ENCODE peak calls at places on chromosomes 13 and 19, in six cellular contexts. B is NCI-H2081; L is fibroblast of pulmonary artery; I is bronchial epithelial cell; C is choroid plexus epithelial cell; P is effector CD4-positive, alpha-beta T cell. E is an unnamed sample.

GRCh38 chr13:92463134-92463533 is 763.5 kb upstream of the GPC6 start:
- DNase-seq in B (peak; percentile 93), L (no peak), I (no peak), C (no peak), P (no peak), E (no peak)

GRCh38 chr13:112958127-112958989 is 10.7 kb upstream of the MCF2L start:
- DNase-seq in B (no peak), L (no peak), I (no peak), C (no peak), P (no peak), E (no peak)

GRCh38 chr13:35724480-35724879 is 248.0 kb upstream of the MAB21L1 start:
- DNase-seq in B (no peak), L (no peak), I (no peak), C (peak; percentile 29), P (no peak), E (peak; percentile 18)

GRCh38 chr19:6769006-6769637 is 1.9 kb upstream of the SH2D3A start:
- DNase-seq in B (no peak), L (peak; percentile 49), I (no peak), C (peak; percentile 56), P (no peak), E (peak; percentile 52)

GRCh38 chr19:32313866-32314265 is 31.5 kb upstream of the ZNF507 start:
- DNase-seq in B (no peak), L (peak; percentile 4), I (no peak), C (no peak), P (no peak), E (peak; percentile 5)

GRCh38 chr19:10074153-10074552 is 12.0 kb upstream of the SHFL start:
- DNase-seq in B (peak; percentile 65), L (peak; percentile 46), I (peak; percentile 13), C (peak; percentile 50), P (peak; percentile 44), E (peak; percentile 27)

GRCh38 chr13:43561081-43561480 is 225.7 kb downstream of the ENOX1 start:
- DNase-seq in B (no peak), L (no peak), I (no peak), C (no peak), P (no peak), E (no peak)

GRCh38 chr13:108609353-108609752 is 20.1 kb upstream of the MYO16 start:
- DNase-seq in B (peak; percentile 4), L (peak; percentile 16), I (peak; percentile 1), C (peak; percentile 81), P (no peak), E (peak; percentile 19)

GRCh38 chr13:105432408-105432807 is 1103.1 kb downstream of the EFNB2 start:
- DNase-seq in B (no peak), L (no peak), I (no peak), C (no peak), P (no peak), E (no peak)

GRCh38 chr19:5046339-5047039 is 77.6 kb downstream of the KDM4B start:
- DNase-seq in B (peak; percentile 97), L (no peak), I (peak; percentile 57), C (peak; percentile 34), P (no peak), E (no peak)

GRCh38 chr19:33868821-33869412 is 72.2 kb downstream of the KCTD15 start:
- DNase-seq in B (no peak), L (peak; percentile 44), I (peak; percentile 44), C (peak; percentile 51), P (no peak), E (peak; percentile 13)

GRCh38 chr19:16328824-16329482 is 4.3 kb downstream of the KLF2 start:
- DNase-seq in B (no peak), L (peak; percentile 76), I (no peak), C (peak; percentile 29), P (peak; percentile 61), E (peak; percentile 77)

GRCh38 chr13:36913463-36913862 is 6.6 kb downstream of the SMAD9 start:
- DNase-seq in B (peak; percentile 69), L (no peak), I (no peak), C (no peak), P (no peak), E (no peak)

GRCh38 chr13:34578471-34578870 is 363.6 kb upstream of the NBEA start:
- DNase-seq in B (no peak), L (peak; percentile 46), I (peak; percentile 93), C (peak; percentile 11), P (no peak), E (peak; percentile 19)

GRCh38 chr13:42364613-42365000 is 92.7 kb downstream of the AKAP11 start:
- DNase-seq in B (no peak), L (peak; percentile 6), I (no peak), C (peak; percentile 63), P (no peak), E (no peak)

GRCh38 chr13:75636339-75637095 is 387 bp downstream of the LMO7 start:
- DNase-seq in B (peak; percentile 31), L (peak; percentile 47), I (peak; percentile 11), C (peak; percentile 46), P (peak; percentile 31), E (peak; percentile 29)